ENCODE peak calls at places on chromosomes 5 and 9, in five cellular contexts. One of them, this sample, is unnamed. For H3K27me3, the result is how much of the 10 kb centered on the place peaks cover.

GRCh38 chr5:7576023-7576715 is 180.2 kb downstream of the ADCY2 start:
- DNase-seq in CD8-positive, alpha-beta memory T cell: no peak
- DNase-seq in AG04450: no peak
- DNase-seq in aorta: no peak
- DNase-seq in uterus: no peak
- DNase-seq in this sample: no peak

GRCh38 chr5:81286059-81286617 is 15.2 kb upstream of the ZCCHC9 start:
- DNase-seq in CD8-positive, alpha-beta memory T cell: no peak
- DNase-seq in AG04450: no peak
- DNase-seq in aorta: no peak
- DNase-seq in uterus: no peak
- DNase-seq in this sample: peak

GRCh38 chr9:80707120-80707519 is 982.2 kb downstream of the TLE1 start:
- DNase-seq in CD8-positive, alpha-beta memory T cell: no peak
- DNase-seq in AG04450: no peak
- DNase-seq in aorta: no peak
- DNase-seq in uterus: no peak
- DNase-seq in this sample: peak

GRCh38 chr9:123775289-123775688 is 154.6 kb downstream of the DENND1A start:
- DNase-seq in CD8-positive, alpha-beta memory T cell: no peak
- DNase-seq in AG04450: no peak
- DNase-seq in aorta: no peak
- DNase-seq in uterus: no peak
- DNase-seq in this sample: no peak

GRCh38 chr9:121945849-121946248 is 147.3 kb downstream of the TTLL11 start:
- DNase-seq in CD8-positive, alpha-beta memory T cell: no peak
- DNase-seq in AG04450: no peak
- DNase-seq in aorta: no peak
- DNase-seq in uterus: no peak
- DNase-seq in this sample: peak

GRCh38 chr5:132095077-132095744 is 21.6 kb downstream of the CSF2 start:
- DNase-seq in CD8-positive, alpha-beta memory T cell: no peak
- DNase-seq in AG04450: no peak
- DNase-seq in aorta: no peak
- DNase-seq in uterus: no peak
- DNase-seq in this sample: no peak

GRCh38 chr5:138754699-138755057 is 1.5 kb downstream of the CTNNA1 start:
- DNase-seq in CD8-positive, alpha-beta memory T cell: no peak
- DNase-seq in AG04450: no peak
- DNase-seq in aorta: no peak
- DNase-seq in uterus: no peak
- DNase-seq in this sample: peak

GRCh38 chr5:43336159-43336558 is 22.9 kb upstream of the HMGCS1 start:
- DNase-seq in CD8-positive, alpha-beta memory T cell: no peak
- DNase-seq in AG04450: no peak
- DNase-seq in aorta: no peak
- DNase-seq in uterus: no peak
- DNase-seq in this sample: peak

GRCh38 chr5:172909931-172910502 is 49.2 kb upstream of the RPL26L1 start:
- DNase-seq in CD8-positive, alpha-beta memory T cell: no peak
- DNase-seq in AG04450: peak
- DNase-seq in aorta: no peak
- DNase-seq in uterus: no peak
- DNase-seq in this sample: no peak

GRCh38 chr5:4413996-4414395 is 726.1 kb upstream of the ADAMTS16 start:
- DNase-seq in CD8-positive, alpha-beta memory T cell: no peak
- DNase-seq in AG04450: no peak
- DNase-seq in aorta: no peak
- DNase-seq in uterus: no peak
- DNase-seq in this sample: no peak

GRCh38 chr9:26129216-26129615 is 451.0 kb upstream of the TUSC1 start:
- DNase-seq in CD8-positive, alpha-beta memory T cell: no peak
- DNase-seq in AG04450: no peak
- DNase-seq in aorta: no peak
- DNase-seq in uterus: no peak
- DNase-seq in this sample: no peak

DNA sequence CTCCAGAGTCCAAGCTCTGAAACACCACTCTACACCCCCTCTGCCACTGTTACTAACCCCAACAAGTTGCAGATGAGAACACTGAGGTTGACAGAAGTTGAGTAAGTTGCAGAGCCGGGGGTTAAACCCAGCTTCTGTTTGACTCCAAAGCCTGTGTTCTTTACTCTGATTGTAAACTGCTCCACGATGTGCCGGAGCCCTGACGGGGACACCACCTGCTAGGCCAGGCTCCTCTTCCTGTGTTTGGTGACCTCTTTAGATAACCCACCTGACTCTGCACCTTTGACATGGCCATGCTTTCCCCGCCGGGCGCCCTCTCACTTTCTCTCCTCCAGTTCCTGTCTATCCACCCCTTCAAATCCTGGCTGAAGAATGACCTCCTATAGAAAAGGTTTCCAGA is 96.7 kb downstream of the PAX5 start:
- DNase-seq in CD8-positive, alpha-beta memory T cell: no peak
- DNase-seq in AG04450: no peak
- DNase-seq in aorta: no peak
- DNase-seq in uterus: no peak
- DNase-seq in this sample: no peak
- H3K27me3 ChIP-seq in CD8-positive, alpha-beta memory T cell: under half
- H3K27me3 ChIP-seq in AG04450: under half
- H3K27me3 ChIP-seq in aorta: under half
- H3K27me3 ChIP-seq in uterus: under half
- H3K27me3 ChIP-seq in this sample: under half

DNA sequence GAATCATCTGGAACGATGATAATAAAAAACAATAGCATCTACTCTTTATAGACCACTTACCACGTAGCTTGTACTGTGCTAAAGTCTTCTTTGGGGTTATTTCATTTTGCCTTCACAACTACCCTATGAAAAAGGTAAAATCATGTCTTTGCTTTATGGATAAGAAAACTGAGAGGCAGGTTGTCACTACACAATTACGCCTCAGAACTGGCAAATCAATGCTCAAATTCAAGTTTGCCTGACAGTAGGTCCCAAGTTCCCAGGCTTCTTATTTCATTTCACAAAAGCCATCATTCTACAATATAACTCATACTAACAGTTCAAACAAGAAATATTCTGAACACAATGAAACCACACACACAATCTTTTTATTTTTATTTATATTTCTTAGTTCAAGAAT is 258.5 kb downstream of the GABRB2 start:
- DNase-seq in CD8-positive, alpha-beta memory T cell: no peak
- DNase-seq in AG04450: no peak
- DNase-seq in aorta: no peak
- DNase-seq in uterus: no peak
- DNase-seq in this sample: no peak
- H3K27me3 ChIP-seq in CD8-positive, alpha-beta memory T cell: under half
- H3K27me3 ChIP-seq in AG04450: under half
- H3K27me3 ChIP-seq in aorta: under half
- H3K27me3 ChIP-seq in uterus: under half
- H3K27me3 ChIP-seq in this sample: under half

DNA sequence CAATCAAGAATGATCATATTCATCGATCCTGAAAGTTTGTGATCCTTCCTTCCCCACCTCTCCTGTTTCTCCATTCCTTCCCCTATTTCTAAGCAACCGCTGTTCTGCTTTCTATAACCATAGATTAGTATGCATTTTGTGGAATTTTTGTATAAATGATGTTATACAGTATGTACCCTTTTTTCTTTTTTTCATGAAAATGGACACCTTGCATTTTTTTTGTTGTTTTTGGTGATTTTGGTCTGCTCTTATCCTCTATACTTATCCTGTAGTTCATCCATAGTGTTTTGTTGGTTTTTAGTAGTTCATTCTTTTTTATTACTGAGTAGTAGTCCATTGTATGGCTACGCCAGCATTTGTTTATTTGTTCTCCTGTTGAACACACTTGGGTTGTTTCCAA is 46.1 kb downstream of the SCGB3A1 start:
- DNase-seq in CD8-positive, alpha-beta memory T cell: no peak
- DNase-seq in AG04450: no peak
- DNase-seq in aorta: no peak
- DNase-seq in uterus: no peak
- DNase-seq in this sample: no peak
- H3K27me3 ChIP-seq in CD8-positive, alpha-beta memory T cell: under half
- H3K27me3 ChIP-seq in AG04450: under half
- H3K27me3 ChIP-seq in aorta: under half
- H3K27me3 ChIP-seq in uterus: under half
- H3K27me3 ChIP-seq in this sample: under half

GRCh38 chr9:133657120-133657661 is 21.0 kb downstream of the DBH start:
- DNase-seq in CD8-positive, alpha-beta memory T cell: no peak
- DNase-seq in AG04450: no peak
- DNase-seq in aorta: no peak
- DNase-seq in uterus: no peak
- DNase-seq in this sample: no peak

GRCh38 chr9:133653638-133654037 is 17.5 kb downstream of the DBH start:
- DNase-seq in CD8-positive, alpha-beta memory T cell: no peak
- DNase-seq in AG04450: no peak
- DNase-seq in aorta: no peak
- DNase-seq in uterus: no peak
- DNase-seq in this sample: no peak

GRCh38 chr9:133656211-133657119 is 20.3 kb downstream of the DBH start:
- DNase-seq in CD8-positive, alpha-beta memory T cell: no peak
- DNase-seq in AG04450: no peak
- DNase-seq in aorta: no peak
- DNase-seq in uterus: no peak
- DNase-seq in this sample: no peak

GRCh38 chr9:133655701-133656100 is 19.5 kb downstream of the DBH start:
- DNase-seq in CD8-positive, alpha-beta memory T cell: no peak
- DNase-seq in AG04450: no peak
- DNase-seq in aorta: no peak
- DNase-seq in uterus: no peak
- DNase-seq in this sample: no peak

DNA sequence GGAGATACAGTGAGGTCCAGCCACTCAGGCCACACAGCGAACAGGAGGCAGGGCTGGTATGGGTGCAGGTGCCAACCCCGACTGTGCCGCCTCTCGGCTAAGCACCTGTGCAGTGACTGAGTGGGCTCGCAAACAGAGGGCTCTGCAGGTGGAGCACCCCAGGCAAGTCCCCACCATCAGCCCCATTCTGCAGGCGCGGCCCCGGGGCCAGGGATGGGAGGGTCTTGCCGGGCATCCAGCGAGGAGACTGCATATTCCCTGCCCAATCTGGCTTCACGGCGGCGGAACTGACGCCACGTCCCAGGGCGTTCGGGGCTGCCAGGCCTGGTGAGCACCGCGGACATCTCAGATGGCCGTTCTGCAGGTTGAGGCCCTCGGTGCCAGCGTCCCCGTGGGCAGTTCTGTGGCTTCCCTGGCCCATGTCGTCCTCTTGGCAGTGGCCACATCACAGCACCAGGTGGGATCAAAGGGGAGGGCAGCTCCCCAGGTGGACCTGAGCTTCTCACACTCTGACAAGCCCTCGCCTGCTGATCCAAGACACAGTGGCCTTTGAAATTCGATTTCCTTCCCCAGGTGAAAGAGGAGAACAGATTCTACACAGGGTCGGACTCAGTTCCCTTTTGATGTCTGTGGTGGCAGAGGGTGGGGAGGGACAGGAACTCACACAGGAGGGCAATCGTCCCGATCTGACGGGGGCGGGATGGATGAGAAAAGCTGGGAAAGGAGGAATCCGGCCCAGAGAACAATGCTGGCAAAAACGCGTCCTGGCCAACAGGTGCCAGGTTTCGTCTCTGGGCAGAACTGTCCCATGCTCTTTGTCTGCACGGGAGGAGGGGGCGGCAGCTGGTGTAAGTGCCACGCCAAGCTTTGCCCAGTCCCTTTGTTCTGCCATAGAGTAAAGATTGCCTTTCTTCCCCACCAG is 18.8 kb downstream of the DBH start:
- DNase-seq in CD8-positive, alpha-beta memory T cell: no peak
- DNase-seq in AG04450: no peak
- DNase-seq in aorta: no peak
- DNase-seq in uterus: no peak
- DNase-seq in this sample: no peak
- H3K27me3 ChIP-seq in CD8-positive, alpha-beta memory T cell: under half
- H3K27me3 ChIP-seq in AG04450: under half
- H3K27me3 ChIP-seq in aorta: under half
- H3K27me3 ChIP-seq in uterus: under half
- H3K27me3 ChIP-seq in this sample: under half

GRCh38 chr9:125999504-125999881 is 252.3 kb downstream of the PBX3 start:
- DNase-seq in CD8-positive, alpha-beta memory T cell: no peak
- DNase-seq in AG04450: no peak
- DNase-seq in aorta: peak
- DNase-seq in uterus: no peak
- DNase-seq in this sample: no peak
- H3K27me3 ChIP-seq in CD8-positive, alpha-beta memory T cell: under half
- H3K27me3 ChIP-seq in AG04450: under half
- H3K27me3 ChIP-seq in aorta: under half
- H3K27me3 ChIP-seq in uterus: under half
- H3K27me3 ChIP-seq in this sample: under half

GRCh38 chr5:135829179-135829578 is 5.3 kb upstream of the SLC25A48 start:
- DNase-seq in CD8-positive, alpha-beta memory T cell: no peak
- DNase-seq in AG04450: no peak
- DNase-seq in aorta: no peak
- DNase-seq in uterus: no peak
- DNase-seq in this sample: no peak

GRCh38 chr5:135827965-135828792 is 6.3 kb upstream of the SLC25A48 start:
- DNase-seq in CD8-positive, alpha-beta memory T cell: no peak
- DNase-seq in AG04450: no peak
- DNase-seq in aorta: no peak
- DNase-seq in uterus: no peak
- DNase-seq in this sample: no peak

GRCh38 chr5:135828793-135829150 is 5.7 kb upstream of the SLC25A48 start:
- DNase-seq in CD8-positive, alpha-beta memory T cell: no peak
- DNase-seq in AG04450: no peak
- DNase-seq in aorta: no peak
- DNase-seq in uterus: no peak
- DNase-seq in this sample: no peak

GRCh38 chr5:135830384-135831275 is 3.8 kb upstream of the SLC25A48 start:
- DNase-seq in CD8-positive, alpha-beta memory T cell: no peak
- DNase-seq in AG04450: no peak
- DNase-seq in aorta: no peak
- DNase-seq in uterus: no peak
- DNase-seq in this sample: no peak

GRCh38 chr5:135829681-135830383 is 4.6 kb upstream of the SLC25A48 start:
- DNase-seq in CD8-positive, alpha-beta memory T cell: no peak
- DNase-seq in AG04450: no peak
- DNase-seq in aorta: peak
- DNase-seq in uterus: no peak
- DNase-seq in this sample: peak
- H3K27me3 ChIP-seq in CD8-positive, alpha-beta memory T cell: under half
- H3K27me3 ChIP-seq in AG04450: under half
- H3K27me3 ChIP-seq in aorta: under half
- H3K27me3 ChIP-seq in uterus: under half
- H3K27me3 ChIP-seq in this sample: under half

This sample was measured in bronchial epithelial cell.